ENCODE peak calls at places on chromosome 11, in four cellular contexts. V, F, X and M are unnamed samples.

GRCh38 chr11:1780700-1781592 is 17.2 kb upstream of the CTSD start:
- DNase-seq in X (no peak), V (peak; percentile 66), F (peak; percentile 76), M (no peak)

GRCh38 chr11:120013325-120014250 is 124.3 kb downstream of the TRIM29 start:
- DNase-seq in V (no peak), F (no peak), X (peak; percentile 87), M (no peak)

GRCh38 chr11:102849319-102849718 is 5.9 kb upstream of the MMP3 start:
- DNase-seq in X (no peak), F (no peak), V (no peak), M (no peak)

GRCh38 chr11:69131644-69132300 is 24.0 kb upstream of the SMIM38 start:
- DNase-seq in X (peak; percentile 91), F (peak; percentile 85), V (no peak), M (no peak)

GRCh38 chr11:8222820-8223512 is 40.7 kb downstream of the LMO1 start:
- DNase-seq in V (no peak), X (no peak), F (peak; percentile 60), M (no peak)

GRCh38 chr11:128859563-128860441 is 7.3 kb downstream of the KCNJ1 start:
- DNase-seq in X (peak; percentile 87), F (peak; percentile 92), V (no peak), M (peak; percentile 72)

GRCh38 chr11:69648679-69649575 is 8.0 kb downstream of the CCND1 start:
- DNase-seq in X (no peak), V (peak; percentile 60), F (peak; percentile 65), M (no peak)

GRCh38 chr11:533049-533585 is 2.3 kb downstream of the HRAS start:
- DNase-seq in X (no peak), V (no peak), F (peak; percentile 79), M (no peak)

GRCh38 chr11:62602141-62603071 is 741 bp upstream of the MTA2 start:
- DNase-seq in V (peak; percentile 89), X (peak; percentile 79), F (peak; percentile 93), M (no peak)

GRCh38 chr11:27213232-27213660 is 149.8 kb downstream of the CCDC34 start:
- DNase-seq in V (no peak), F (no peak), X (peak; percentile 52), M (no peak)

GRCh38 chr11:105609341-105609781 is 512 bp upstream of the GRIA4 start:
- DNase-seq in F (no peak), V (no peak), X (peak; percentile 63), M (no peak)

GRCh38 chr11:81655351-81655750 is 1078.3 kb downstream of the FAM181B start:
- DNase-seq in F (no peak), X (no peak), V (no peak), M (no peak)
- H3K9me3 ChIP-seq in F (no peaks in the 10 kb centered on the region), X (no peaks in the 10 kb centered on the region), V (no peaks in the 10 kb centered on the region), M (peaks cover 4% of the 10 kb centered on the region)

GRCh38 chr11:16986434-16987204 is 27.6 kb downstream of the PLEKHA7 start:
- DNase-seq in V (no peak), F (peak; percentile 90), X (no peak), M (peak; percentile 10)
- TF ChIP-seq CTCF in V (no peak), F (no peak), X (no peak), M (no peak)

DNA sequence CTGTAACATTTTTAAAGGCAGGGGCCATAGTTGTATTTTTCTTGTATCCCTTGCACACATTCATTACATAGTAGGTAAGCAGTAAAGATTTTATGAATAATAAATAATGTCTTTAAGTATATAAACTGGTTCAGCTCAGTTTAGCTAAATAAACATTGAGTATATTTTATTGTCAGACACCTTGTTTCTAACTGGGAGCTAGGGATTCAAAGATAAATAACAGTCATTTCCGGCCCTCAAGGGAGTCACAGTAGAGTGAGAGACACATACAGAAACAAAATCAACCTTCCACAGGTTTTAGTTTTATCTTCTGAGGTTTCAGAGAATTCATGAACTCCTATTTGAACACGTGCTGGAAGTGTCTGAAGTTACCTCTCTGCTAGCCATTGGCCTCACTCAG is 760.2 kb downstream of the DLG2 start:
- DNase-seq in F (no peak), X (no peak), V (no peak), M (no peak)
- H3K27ac ChIP-seq in F (no peak overlapping the region), X (no peak overlapping the region), V (no peak overlapping the region), M (no peak overlapping the region)

DNA sequence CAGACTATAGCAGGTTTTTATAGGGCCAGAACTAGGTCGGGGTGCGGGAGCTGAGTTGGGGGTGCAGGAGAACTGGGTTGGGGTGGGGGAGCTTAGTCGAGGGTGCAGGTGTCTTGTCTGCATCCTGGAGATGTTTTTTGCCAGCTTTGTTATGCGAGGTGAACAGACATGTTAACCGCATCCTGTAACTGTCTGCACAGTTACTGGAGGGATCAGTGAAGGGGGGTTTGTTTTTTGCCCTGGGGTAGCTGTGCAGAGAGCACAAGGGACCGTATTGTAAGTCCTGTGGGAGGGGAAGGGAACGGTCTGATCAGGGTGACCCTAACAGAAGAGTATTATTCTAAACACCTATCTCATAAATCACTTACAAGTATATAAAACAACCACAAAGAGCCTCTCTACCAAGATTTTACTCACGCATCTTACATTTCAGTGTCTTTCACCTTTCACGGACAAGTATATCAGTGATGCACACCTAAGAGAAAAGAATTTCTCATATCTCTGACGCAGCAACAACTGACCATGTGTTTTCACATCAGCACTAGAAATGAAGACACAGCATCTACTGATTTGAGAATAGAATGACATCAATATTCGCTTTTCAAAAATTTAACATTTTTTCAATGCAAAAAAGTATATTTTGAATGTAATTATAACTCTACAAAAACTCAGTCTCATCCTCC is 20.8 kb downstream of the ZNF195 start:
- DNase-seq in X (no peak), V (no peak), F (no peak), M (no peak)
- H3K9me3 ChIP-seq in X (peaks cover 48% of the 10 kb centered on the region), V (peaks cover 27% of the 10 kb centered on the region), F (peaks cover 77% of the 10 kb centered on the region), M (peaks cover 98% of the 10 kb centered on the region)

GRCh38 chr11:118901494-118902335 is 18.0 kb downstream of the CXCR5 start:
- DNase-seq in X (no peak), V (peak; percentile 67), F (peak; percentile 67), M (no peak)
- TF ChIP-seq CTCF in X (no peak), V (no peak), F (no peak), M (no peak)

GRCh38 chr11:15650105-15650938 is 535.6 kb downstream of the INSC start:
- DNase-seq in X (peak; percentile 98), F (peak; percentile 97), V (peak; percentile 95), M (peak; percentile 37)
- H3K27ac ChIP-seq in X (no peak overlapping the region), F (peak overlapping the region; percentile 60), V (peak overlapping the region; percentile 62), M (no peak overlapping the region)

DNA sequence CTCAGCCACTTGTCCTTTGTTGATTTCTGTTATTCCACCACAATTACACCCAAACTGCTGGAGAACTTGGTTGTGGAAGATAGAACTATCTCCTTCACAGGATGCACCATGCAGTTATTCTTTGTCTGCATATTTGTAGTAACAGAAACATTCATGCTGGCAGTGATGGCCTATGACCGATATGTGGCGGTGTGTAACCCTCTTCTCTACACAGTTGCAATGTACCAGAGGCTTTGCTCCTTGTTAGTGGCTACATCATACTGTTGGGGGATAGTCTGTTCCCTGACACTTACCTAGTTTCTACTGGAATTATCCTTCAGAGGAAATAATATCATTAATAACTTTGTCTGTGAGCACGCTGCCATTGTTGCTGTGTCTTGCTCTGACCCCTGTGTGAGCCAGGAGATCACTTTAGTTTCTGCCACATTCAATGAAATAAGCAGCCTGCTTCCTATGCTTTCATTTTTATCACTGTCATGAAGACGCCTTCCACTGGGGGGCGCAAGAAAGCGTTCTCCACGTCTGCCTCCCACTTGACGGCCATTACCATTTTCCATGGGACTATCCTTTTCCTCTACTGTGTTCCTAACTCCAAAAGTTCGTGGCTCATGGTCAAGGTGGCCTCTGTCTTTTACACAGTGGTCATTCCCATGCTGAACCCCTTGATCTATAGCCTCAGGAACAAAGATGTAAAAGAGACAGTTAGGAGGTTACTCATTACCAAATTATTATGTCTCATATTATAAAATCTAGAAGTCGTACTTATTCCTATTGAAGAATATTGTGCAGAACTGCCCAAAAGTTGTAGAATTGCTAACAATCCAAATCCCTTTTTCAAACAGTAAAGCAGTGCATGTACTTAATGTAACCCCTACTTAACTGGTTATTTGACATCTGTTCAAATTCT is 53.2 kb downstream of the OR4C6 start:
- DNase-seq in V (no peak), F (no peak), X (no peak), M (no peak)
- H3K9me3 ChIP-seq in V (no peaks in the 10 kb centered on the region), F (peaks cover 7% of the 10 kb centered on the region), X (peaks cover 26% of the 10 kb centered on the region), M (no peaks in the 10 kb centered on the region)

DNA sequence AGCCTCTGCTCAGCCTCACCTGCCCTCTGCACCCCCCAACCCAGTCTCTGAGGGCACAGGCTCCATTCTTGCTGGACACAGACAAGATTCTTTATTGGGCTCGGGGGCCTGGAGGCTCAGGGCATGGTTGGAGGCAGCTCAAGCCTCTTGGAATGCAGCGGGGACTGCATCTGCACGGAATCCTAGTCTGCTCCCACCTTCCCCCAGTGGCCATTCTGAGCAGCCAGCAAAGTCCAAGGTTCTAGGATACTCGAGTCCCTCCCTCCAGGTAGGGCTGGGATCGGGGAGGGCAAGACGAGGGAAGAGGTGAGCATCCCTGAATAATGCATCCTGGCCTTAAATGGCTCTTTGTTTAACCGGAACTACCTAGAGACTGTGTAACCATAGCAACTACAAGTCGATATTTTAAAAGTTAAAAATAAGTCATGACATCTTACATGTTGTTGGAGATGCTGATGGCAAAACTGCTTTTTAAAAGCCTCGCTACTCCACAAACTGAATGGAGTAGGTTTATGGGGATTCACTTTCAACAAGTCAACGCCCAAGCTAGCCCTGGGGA is 10.7 kb upstream of the IGSF22 start:
- DNase-seq in V (no peak), X (no peak), F (no peak), M (no peak)
- TF ChIP-seq CTCF in V (no peak), X (no peak), F (no peak), M (no peak)